ENCODE peak calls at places on chromosomes 12 and 14, in six cellular contexts. O, P, V, Y, W and T are unnamed samples.

GRCh38 chr14:26526132-26526531 is 71.7 kb downstream of the NOVA1 start:
- DNase-seq in O (no peak), P (no peak), V (no peak), Y (no peak), W (no peak), T (no peak)

GRCh38 chr12:98990648-98991047 is 345.6 kb downstream of the APAF1 start:
- DNase-seq in O (no peak), P (no peak), V (no peak), Y (no peak), W (no peak), T (no peak)

GRCh38 chr12:2372735-2373134 is 319.9 kb downstream of the CACNA1C start:
- DNase-seq in O (no peak), P (no peak), V (no peak), Y (no peak), W (peak), T (no peak)

GRCh38 chr12:96814200-96814599 is 92.9 kb upstream of the NEDD1 start:
- DNase-seq in O (no peak), P (no peak), V (no peak), Y (no peak), W (no peak), T (no peak)

GRCh38 chr14:61609885-61610284 is 85.4 kb upstream of the HIF1A start:
- DNase-seq in O (peak), P (no peak), V (no peak), Y (no peak), W (no peak), T (no peak)

GRCh38 chr12:43154498-43155045 is 397.4 kb downstream of the ADAMTS20 start:
- DNase-seq in O (no peak), P (no peak), V (no peak), Y (no peak), W (no peak), T (no peak)

GRCh38 chr14:33475623-33476022 is 475.3 kb downstream of the EGLN3 start:
- DNase-seq in O (peak), P (peak), V (no peak), Y (peak), W (peak), T (no peak)

GRCh38 chr14:101596742-101597141 is 35.4 kb downstream of the DIO3 start:
- DNase-seq in O (no peak), P (peak), V (peak), Y (no peak), W (no peak), T (no peak)

GRCh38 chr12:70910666-70911065 is 9.9 kb downstream of the PTPRR start:
- DNase-seq in O (no peak), P (no peak), V (no peak), Y (no peak), W (no peak), T (no peak)

GRCh38 chr14:65449647-65450046 is 37.1 kb downstream of the FUT8 start:
- DNase-seq in O (no peak), P (no peak), V (no peak), Y (no peak), W (no peak), T (no peak)

GRCh38 chr14:72929316-72930080 is 3.2 kb downstream of the DCAF4 start:
- DNase-seq in O (no peak), P (no peak), V (no peak), Y (no peak), W (peak), T (no peak)

GRCh38 chr14:88870777-88871176 is 46.3 kb downstream of the TTC8 start:
- DNase-seq in O (no peak), P (no peak), V (no peak), Y (no peak), W (no peak), T (no peak)

GRCh38 chr14:97270308-97270707 is 473.1 kb downstream of the VRK1 start:
- DNase-seq in O (no peak), P (no peak), V (no peak), Y (no peak), W (no peak), T (no peak)

GRCh38 chr12:50556273-50556672 is 51.5 kb downstream of the DIP2B start:
- DNase-seq in O (no peak), P (no peak), V (no peak), Y (no peak), W (no peak), T (no peak)

GRCh38 chr12:47942327-47943230 is 20.8 kb upstream of the TMEM106C start:
- DNase-seq in O (peak), P (no peak), V (no peak), Y (peak), W (peak), T (no peak)

GRCh38 chr14:52683985-52684520 is 11.3 kb downstream of the ERO1A start:
- DNase-seq in O (no peak), P (no peak), V (no peak), Y (no peak), W (no peak), T (no peak)

DNA sequence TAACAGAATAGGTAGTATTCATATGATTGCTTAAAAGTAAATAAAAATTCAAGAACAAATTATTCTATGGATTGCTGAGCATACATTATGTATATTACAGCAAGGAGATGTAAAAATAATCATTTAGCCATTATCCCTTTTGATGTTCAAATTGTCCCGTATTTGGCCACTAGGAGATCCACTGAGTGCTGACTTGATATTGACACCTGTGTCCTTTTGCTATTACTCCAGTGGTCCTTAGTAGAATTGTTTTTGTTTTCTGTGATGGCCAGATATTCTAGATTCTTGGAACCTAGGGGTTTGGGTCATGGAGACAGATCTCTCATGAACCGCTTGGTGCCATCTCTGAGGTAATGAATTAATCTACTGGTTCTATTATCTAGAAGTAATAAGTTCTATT is 16.8 kb downstream of the ERO1A start:
- DNase-seq in O (no peak), P (no peak), V (no peak), Y (no peak), W (no peak), T (no peak)
- TF ChIP-seq CTCF in O (no peak), P (peak), V (no peak), Y (peak), W (peak), T (no peak)

GRCh38 chr14:51552275-51552674 is 99.4 kb upstream of the FRMD6 start:
- DNase-seq in O (no peak), P (no peak), V (no peak), Y (peak), W (no peak), T (no peak)
- H3K27ac ChIP-seq in O (no peak), P (no peak), V (no peak), Y (no peak), W (no peak), T (no peak)

DNA sequence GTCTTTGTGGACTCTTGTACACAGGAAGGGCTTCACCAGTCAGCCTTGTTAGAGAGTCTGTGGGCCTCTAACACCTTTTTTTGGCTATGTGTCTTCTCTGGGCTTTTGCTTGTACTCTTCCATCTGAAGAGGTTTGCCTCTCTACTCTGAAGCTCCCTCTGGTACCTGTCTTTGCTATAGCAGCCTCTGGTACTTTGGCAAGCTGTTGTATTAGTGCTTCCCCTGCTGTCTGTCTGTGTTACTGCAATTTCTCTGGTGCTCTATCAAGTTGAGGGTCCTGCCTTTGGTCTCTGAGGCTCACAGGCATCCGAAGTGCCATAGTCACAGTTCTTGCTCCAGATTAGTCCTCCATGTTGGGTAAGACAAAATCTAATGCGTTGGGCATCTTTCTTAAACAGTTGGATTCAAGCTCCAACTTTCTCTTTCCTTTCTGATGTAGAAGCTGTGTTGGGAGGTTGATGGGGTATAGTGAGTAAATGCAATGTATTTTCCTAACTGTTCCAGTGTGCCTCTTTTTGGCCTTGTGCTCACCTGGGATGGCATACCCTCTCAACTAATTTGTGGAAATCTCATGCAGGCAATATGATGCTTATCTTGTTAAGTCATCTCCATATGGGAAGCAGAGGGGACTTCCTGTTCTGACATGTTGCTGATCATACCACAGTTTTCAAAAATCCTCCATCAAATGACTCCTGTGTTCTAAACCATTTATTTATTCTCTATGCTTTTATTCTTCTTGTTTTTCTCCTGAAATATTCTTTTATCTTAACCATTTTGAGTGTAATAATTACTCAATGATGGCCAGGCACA is 88.8 kb downstream of the ATF7IP start:
- DNase-seq in O (peak), P (peak), V (no peak), Y (peak), W (peak), T (no peak)
- TF ChIP-seq CTCF in O (peak), P (no peak), V (peak), Y (peak), W (peak), T (no peak)

GRCh38 chr14:57928732-57929131 is 62.8 kb upstream of the SLC35F4 start:
- DNase-seq in O (no peak), P (no peak), V (no peak), Y (no peak), W (no peak), T (no peak)
- H3K27ac ChIP-seq in O (no peak), P (no peak), V (no peak), Y (no peak), W (no peak), T (no peak)

GRCh38 chr14:43898709-43899108 is 608.4 kb downstream of the FSCB start:
- DNase-seq in O (no peak), P (no peak), V (no peak), Y (no peak), W (no peak), T (no peak)
- TF ChIP-seq CTCF in O (no peak), P (no peak), V (no peak), Y (peak), W (peak), T (no peak)

DNA sequence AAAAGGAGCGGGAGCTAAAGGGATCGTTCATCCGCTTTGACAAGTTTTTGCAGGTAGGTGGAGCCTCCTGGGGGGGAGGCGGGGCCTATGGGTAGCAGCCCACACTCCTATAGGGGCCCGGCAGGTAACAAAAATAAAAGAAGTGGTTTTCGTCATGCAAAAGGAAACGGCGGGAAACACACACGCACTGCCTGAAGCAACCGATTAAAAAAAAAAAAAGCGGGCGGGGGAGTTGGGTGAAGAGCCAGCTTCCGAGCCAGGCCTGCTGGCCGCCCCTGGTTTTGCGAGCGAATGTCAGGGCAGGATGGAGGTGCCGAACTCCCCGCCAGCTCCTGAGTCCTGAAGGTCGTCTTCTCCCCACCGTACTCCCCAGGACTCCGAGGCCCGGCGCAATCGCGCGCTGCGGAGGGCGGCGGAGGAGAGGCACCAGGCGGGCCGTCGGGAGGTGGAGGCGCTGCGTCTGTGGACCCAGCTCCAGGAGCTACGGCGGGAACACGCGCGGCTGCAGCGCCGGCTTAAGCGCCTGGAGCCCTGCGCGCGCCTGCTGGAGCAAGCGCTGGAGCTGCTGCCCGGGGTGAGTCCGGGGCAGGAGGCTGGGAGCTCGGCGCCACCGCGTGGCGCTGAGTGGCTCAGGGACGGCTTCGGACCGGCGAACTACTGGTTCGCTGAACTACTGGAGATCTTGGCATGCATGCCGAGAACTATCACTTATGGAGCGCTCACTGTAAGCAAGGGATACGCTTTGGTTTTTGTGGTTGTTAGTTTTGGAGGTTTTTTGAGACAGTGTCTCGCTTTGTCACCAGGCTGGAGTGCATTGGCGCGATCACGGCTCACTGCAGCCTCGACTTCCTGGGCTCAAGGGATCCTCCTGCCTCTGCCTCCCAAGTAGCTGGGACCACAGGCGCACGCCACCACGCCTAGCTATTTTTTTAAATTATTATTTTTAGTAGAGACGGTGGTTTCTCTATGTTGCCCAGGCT is 3.6 kb downstream of the CFAP73 start:
- DNase-seq in O (peak), P (peak), V (peak), Y (peak), W (peak), T (peak)
- H3K27ac ChIP-seq in O (no peak), P (no peak), V (no peak), Y (no peak), W (no peak), T (no peak)

DNA sequence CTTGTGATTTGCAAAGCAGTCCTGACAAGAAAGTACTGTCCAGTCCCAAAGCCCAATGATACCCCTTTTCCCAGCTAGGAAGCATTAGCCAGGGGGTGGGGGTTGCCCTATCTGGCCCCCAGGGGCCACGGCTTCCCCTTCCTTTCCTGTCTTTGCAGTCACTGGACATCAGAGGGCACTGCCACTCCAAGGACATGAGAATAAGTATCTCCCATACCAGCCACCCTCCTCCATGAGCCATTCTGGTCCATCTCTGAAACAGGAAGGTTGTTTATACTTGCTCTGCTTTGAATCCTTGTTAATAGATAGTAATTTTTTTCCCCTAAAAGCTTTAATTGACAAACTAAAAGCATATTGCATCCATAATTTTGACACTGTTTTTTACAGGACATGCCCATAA is 29.7 kb downstream of the RBM19 start:
- DNase-seq in O (no peak), P (no peak), V (no peak), Y (no peak), W (no peak), T (no peak)
- TF ChIP-seq CTCF in O (no peak), P (no peak), V (no peak), Y (no peak), W (peak), T (no peak)